ENCODE peak calls at places on chromosomes 2 and 18, in seven cellular contexts. Y is esophagus squamous epithelium, L is Calu3, P is T-helper 1 cell, C is brain microvascular endothelial cell, V is RWPE1, F is neuronal stem cell. D is an unnamed sample.

GRCh38 chr18:54805571-54806334 is 22.5 kb upstream of the RAB27B start:
- DNase-seq in Y (no peak), L (no peak), P (peak; percentile 43), C (peak; percentile 97), V (no peak), F (no peak), D (peak; percentile 88)

GRCh38 chr2:47208852-47209606 is 53.9 kb upstream of the STPG4 start:
- DNase-seq in Y (no peak), L (peak; percentile 42), P (no peak), C (peak; percentile 51), V (peak; percentile 38), F (no peak), D (no peak)

GRCh38 chr2:219207884-219208740 is 1.5 kb downstream of the ZFAND2B start:
- DNase-seq in Y (no peak), L (no peak), P (no peak), C (peak; percentile 8), V (peak; percentile 36), F (no peak), D (peak; percentile 49)

GRCh38 chr2:197931661-197932312 is 127.4 kb downstream of the PLCL1 start:
- DNase-seq in Y (no peak), L (no peak), P (no peak), C (no peak), V (no peak), F (no peak), D (no peak)

GRCh38 chr2:23286765-23287155 is 98.2 kb upstream of the KLHL29 start:
- DNase-seq in Y (no peak), L (no peak), P (no peak), C (peak; percentile 75), V (peak; percentile 18), F (no peak), D (peak; percentile 76)

GRCh38 chr2:9770308-9771100 is 72.8 kb upstream of the TAF1B start:
- DNase-seq in Y (no peak), L (peak; percentile 65), P (peak; percentile 65), C (peak; percentile 70), V (peak; percentile 67), F (peak; percentile 63), D (peak; percentile 64)

GRCh38 chr18:23849141-23849540 is 159.9 kb downstream of the LAMA3 start:
- DNase-seq in Y (no peak), L (no peak), P (no peak), C (no peak), V (peak; percentile 48), F (no peak), D (no peak)

GRCh38 chr2:11829324-11829946 is 83.0 kb downstream of the LPIN1 start:
- DNase-seq in Y (peak; percentile 7), L (peak; percentile 49), P (peak; percentile 58), C (peak; percentile 33), V (peak; percentile 47), F (peak; percentile 71), D (peak; percentile 36)

GRCh38 chr2:181904022-181904632 is 12.6 kb downstream of the ITPRID2 start:
- DNase-seq in Y (no peak), L (no peak), P (peak; percentile 33), C (peak; percentile 34), V (peak; percentile 34), F (peak; percentile 9), D (peak; percentile 37)

GRCh38 chr18:54888378-54888777 is 60.1 kb downstream of the RAB27B start:
- DNase-seq in Y (no peak), L (no peak), P (no peak), C (no peak), V (no peak), F (no peak), D (no peak)

GRCh38 chr2:219453691-219454131 is 19.1 kb downstream of the SPEG start:
- DNase-seq in Y (no peak), L (no peak), P (no peak), C (no peak), V (peak; percentile 36), F (no peak), D (peak; percentile 85)

GRCh38 chr18:43009666-43010065 is 105.8 kb downstream of the RIT2 start:
- DNase-seq in Y (no peak), L (no peak), P (no peak), C (no peak), V (no peak), F (no peak), D (no peak)

GRCh38 chr2:40384714-40385113 is 67.2 kb downstream of the SLC8A1 start:
- DNase-seq in Y (no peak), L (no peak), P (no peak), C (no peak), V (peak; percentile 55), F (no peak), D (peak; percentile 78)

GRCh38 chr2:159091381-159091780 is 122.9 kb downstream of the TANC1 start:
- DNase-seq in Y (no peak), L (no peak), P (no peak), C (peak; percentile 45), V (peak; percentile 56), F (no peak), D (peak; percentile 68)

GRCh38 chr2:105926960-105927678 is 182.4 kb downstream of the NCK2 start:
- DNase-seq in Y (no peak), L (peak; percentile 62), P (peak; percentile 68), C (no peak), V (no peak), F (no peak), D (no peak)

GRCh38 chr2:180655393-180655792 is 325.0 kb upstream of the UBE2E3 start:
- DNase-seq in Y (no peak), L (no peak), P (no peak), C (no peak), V (no peak), F (no peak), D (no peak)

GRCh38 chr2:235505210-235505741 is 11.4 kb downstream of the AGAP1 start:
- DNase-seq in Y (no peak), L (peak; percentile 39), P (no peak), C (no peak), V (no peak), F (no peak), D (no peak)

GRCh38 chr2:156589381-156590079 is 153.4 kb downstream of the GPD2 start:
- DNase-seq in Y (no peak), L (peak; percentile 6), P (peak; percentile 40), C (peak; percentile 21), V (peak; percentile 42), F (no peak), D (peak; percentile 45)

GRCh38 chr2:197427204-197427603 is 7.6 kb downstream of the SF3B1 start:
- DNase-seq in Y (no peak), L (no peak), P (no peak), C (no peak), V (no peak), F (no peak), D (no peak)

GRCh38 chr2:127067620-127068350 is 39.2 kb downstream of the BIN1 start:
- DNase-seq in Y (no peak), L (peak; percentile 72), P (peak; percentile 65), C (peak; percentile 59), V (peak; percentile 42), F (peak; percentile 48), D (peak; percentile 21)

GRCh38 chr2:74261204-74261864 is 62.9 kb downstream of the MTHFD2 start:
- DNase-seq in Y (no peak), L (peak; percentile 64), P (no peak), C (no peak), V (peak; percentile 71), F (peak; percentile 5), D (peak; percentile 45)

GRCh38 chr2:223735659-223736244 is 101.6 kb downstream of the AP1S3 start:
- DNase-seq in Y (no peak), L (no peak), P (no peak), C (peak; percentile 94), V (peak; percentile 52), F (no peak), D (peak; percentile 96)

GRCh38 chr2:71776227-71776626 is 322.9 kb downstream of the DYSF start:
- DNase-seq in Y (no peak), L (no peak), P (no peak), C (no peak), V (no peak), F (no peak), D (no peak)

GRCh38 chr2:9002637-9003365 is 683 bp downstream of the MBOAT2 start:
- DNase-seq in Y (no peak), L (peak; percentile 20), P (peak; percentile 5), C (no peak), V (peak; percentile 22), F (peak; percentile 29), D (no peak)

GRCh38 chr2:157935378-157935726 is 59.2 kb upstream of the ACVR1 start:
- DNase-seq in Y (no peak), L (no peak), P (no peak), C (no peak), V (no peak), F (no peak), D (no peak)

GRCh38 chr2:78676921-78677696 is 348.4 kb upstream of the REG3G start:
- DNase-seq in Y (no peak), L (no peak), P (no peak), C (no peak), V (no peak), F (no peak), D (no peak)

GRCh38 chr18:38611036-38611964 is 1045.7 kb upstream of the CELF4 start:
- DNase-seq in Y (no peak), L (no peak), P (no peak), C (no peak), V (no peak), F (no peak), D (no peak)

GRCh38 chr2:17166506-17166905 is 351.7 kb downstream of the RAD51AP2 start:
- DNase-seq in Y (no peak), L (no peak), P (no peak), C (peak; percentile 72), V (no peak), F (no peak), D (no peak)

GRCh38 chr2:215442392-215442787 is 6.5 kb upstream of the FN1 start:
- DNase-seq in Y (no peak), L (peak; percentile 11), P (no peak), C (no peak), V (no peak), F (no peak), D (no peak)

GRCh38 chr2:241965931-241966412 is 96.4 kb downstream of the RTP5 start:
- DNase-seq in Y (no peak), L (peak; percentile 49), P (peak; percentile 46), C (peak; percentile 98), V (peak; percentile 57), F (peak; percentile 23), D (peak; percentile 91)

GRCh38 chr2:89833116-89833779 is 1141.8 kb downstream of the RPIA start:
- DNase-seq in Y (no peak), L (no peak), P (no peak), C (no peak), V (no peak), F (no peak), D (peak; percentile 12)

GRCh38 chr2:151766421-151767153 is 32.3 kb upstream of the NEB start:
- DNase-seq in Y (no peak), L (no peak), P (peak; percentile 29), C (peak; percentile 14), V (no peak), F (no peak), D (peak; percentile 3)